ENCODE peak calls at places on chromosome 16, in six cellular contexts. S is stimulated activated CD4-positive, alpha-beta T cell treated with anti-CD3 and anti-CD28 coated beads, Interleukin-1b, Interleukin-23, amount 100 ng/mL, for 24 hours; U is T-helper 1 cell; W is EL; C is naive thymus-derived CD4-positive, alpha-beta T cell; X is G401. O is an unnamed sample.

GRCh38 chr16:49484454-49484853 is 110.8 kb downstream of the C16orf78 start:
- DNase-seq in W (no peak), U (no peak), C (no peak), X (peak; percentile 10), S (peak; percentile 14), O (peak; percentile 74)

GRCh38 chr16:11576427-11577289 is 10.1 kb downstream of the LITAF start:
- DNase-seq in W (no peak), C (no peak), S (no peak), X (peak; percentile 28), U (no peak), O (no peak)

GRCh38 chr16:29807426-29808218 is 1.3 kb downstream of the MAZ start:
- DNase-seq in X (peak; percentile 91), C (peak; percentile 71), W (peak; percentile 95), S (peak; percentile 89), U (peak; percentile 80), O (peak; percentile 94)

GRCh38 chr16:50835358-50836060 is 93.6 kb downstream of the CYLD start:
- DNase-seq in C (no peak), W (no peak), S (no peak), U (no peak), X (no peak), O (no peak)

GRCh38 chr16:89116341-89117238 is 22.9 kb downstream of the ACSF3 start:
- DNase-seq in C (no peak), W (no peak), S (no peak), X (no peak), U (no peak), O (no peak)

GRCh38 chr16:49998991-49999390 is 26.0 kb upstream of the CNEP1R1 start:
- DNase-seq in X (no peak), C (no peak), U (no peak), S (no peak), W (no peak), O (no peak)

GRCh38 chr16:56675685-56676210 is 6.1 kb downstream of the MT1H start:
- DNase-seq in W (no peak), C (no peak), U (peak; percentile 26), S (no peak), X (no peak), O (no peak)

GRCh38 chr16:30846649-30847402 is 47.1 kb downstream of the BCL7C start:
- DNase-seq in X (no peak), S (no peak), C (no peak), U (no peak), W (no peak), O (no peak)

GRCh38 chr16:55933038-55933437 is 57.9 kb upstream of the CES5A start:
- DNase-seq in S (no peak), X (no peak), W (no peak), C (no peak), U (no peak), O (peak; percentile 61)

GRCh38 chr16:72884037-72884436 is 163.9 kb downstream of the ZFHX3 start:
- DNase-seq in S (no peak), C (no peak), W (peak; percentile 42), U (no peak), X (no peak), O (no peak)

GRCh38 chr16:69555437-69555836 is 10.3 kb upstream of the NFAT5 start:
- DNase-seq in W (no peak), X (no peak), U (no peak), S (no peak), C (no peak), O (no peak)

GRCh38 chr16:87060026-87060986 is 256.9 kb downstream of the C16orf95 start:
- DNase-seq in S (no peak), C (no peak), X (no peak), U (no peak), W (no peak), O (no peak)

GRCh38 chr16:57600048-57600835 is 28.2 kb upstream of the ADGRG1 start:
- DNase-seq in X (peak; percentile 28), W (peak; percentile 45), C (no peak), S (no peak), U (no peak), O (peak; percentile 66)

GRCh38 chr16:49183911-49184310 is 97.7 kb downstream of the CBLN1 start:
- DNase-seq in X (peak; percentile 14), W (no peak), C (no peak), U (no peak), S (no peak), O (peak; percentile 80)

GRCh38 chr16:19718624-19718965 is 524 bp downstream of the IQCK start:
- DNase-seq in C (no peak), X (peak; percentile 19), W (peak; percentile 13), U (no peak), S (no peak), O (no peak)

GRCh38 chr16:53945996-53946395 is 242.0 kb downstream of the FTO start:
- DNase-seq in X (no peak), U (no peak), W (peak; percentile 42), S (no peak), C (no peak), O (peak; percentile 83)

GRCh38 chr16:9088848-9089247 is 2.6 kb upstream of the HAPSTR1 start:
- DNase-seq in C (no peak), U (no peak), X (no peak), W (no peak), S (no peak), O (no peak)

GRCh38 chr16:55892821-55893220 is 17.6 kb upstream of the CES5A start:
- DNase-seq in S (no peak), W (no peak), C (no peak), X (no peak), U (no peak), O (no peak)

GRCh38 chr16:48164907-48165715 is 9.3 kb upstream of the ABCC12 start:
- DNase-seq in W (peak; percentile 83), U (peak; percentile 50), S (peak; percentile 47), C (peak; percentile 54), X (peak; percentile 82), O (peak; percentile 82)

GRCh38 chr16:11682655-11683096 is 14.4 kb downstream of the SNN start:
- DNase-seq in U (no peak), S (no peak), C (no peak), X (no peak), W (peak; percentile 94), O (peak; percentile 57)

GRCh38 chr16:87056551-87056950 is 260.6 kb downstream of the C16orf95 start:
- DNase-seq in S (no peak), U (no peak), W (no peak), X (no peak), C (no peak), O (no peak)

GRCh38 chr16:57279780-57280638 is 4.5 kb downstream of the PLLP start:
- DNase-seq in W (no peak), X (no peak), S (no peak), U (no peak), C (no peak), O (no peak)

GRCh38 chr16:29840240-29840639 is 20.0 kb downstream of the MVP start:
- DNase-seq in W (no peak), C (no peak), U (no peak), S (no peak), X (peak; percentile 54), O (no peak)

GRCh38 chr16:12639044-12639443 is 164.6 kb downstream of the CPPED1 start:
- DNase-seq in W (peak; percentile 87), X (no peak), U (no peak), S (no peak), C (no peak), O (peak; percentile 41)

GRCh38 chr16:81581107-81581506 is 136.5 kb downstream of the CMIP start:
- DNase-seq in U (no peak), S (no peak), X (no peak), C (no peak), W (no peak), O (no peak)

GRCh38 chr16:78783570-78784079 is 684.2 kb downstream of the WWOX start:
- DNase-seq in W (no peak), S (no peak), X (no peak), C (no peak), U (no peak), O (no peak)

GRCh38 chr16:82530883-82531282 is 95.9 kb upstream of the CDH13 start:
- DNase-seq in U (no peak), W (no peak), X (no peak), S (no peak), C (no peak), O (no peak)

GRCh38 chr16:88882358-88883030 is 16.0 kb upstream of the PABPN1L start:
- DNase-seq in C (no peak), X (no peak), S (no peak), U (no peak), W (no peak), O (peak; percentile 81)

GRCh38 chr16:58421029-58421428 is 28.8 kb downstream of the GINS3 start:
- DNase-seq in X (no peak), W (no peak), C (no peak), S (no peak), U (no peak), O (peak; percentile 94)

GRCh38 chr16:13083687-13084086 is 182.3 kb downstream of the SHISA9 start:
- DNase-seq in X (no peak), S (no peak), W (no peak), U (no peak), C (no peak), O (no peak)